ENCODE peak calls at places on chromosomes 13 and 19, in nine cellular contexts. U is tibial nerve, O is fibroblast of mammary gland, V is HFFc6, E is uterus, M is cardiac fibroblast, T is dorsolateral prefrontal cortex, Y is RWPE1, K is neural crest cell. Z is an unnamed sample.

GRCh38 chr13:80363890-80364503 is 23.1 kb upstream of the SPRY2 start:
- DNase-seq in U (no peak), O (peak; percentile 48), V (no peak), E (no peak), M (peak; percentile 61), T (no peak), Y (peak; percentile 24), K (no peak), Z (no peak)

GRCh38 chr13:87777395-87777794 is 106.2 kb downstream of the SLITRK5 start:
- DNase-seq in U (no peak), O (no peak), V (no peak), E (no peak), M (no peak), T (no peak), Y (no peak), K (no peak), Z (no peak)

GRCh38 chr13:99403458-99403971 is 96.3 kb upstream of the GPR183 start:
- DNase-seq in U (no peak), O (no peak), V (no peak), E (no peak), M (no peak), T (no peak), Y (no peak), K (no peak), Z (no peak)

GRCh38 chr19:10286803-10287737 is at the start of gene ICAM4:
- DNase-seq in U (no peak), O (no peak), V (no peak), E (peak; percentile 45), M (peak; percentile 75), T (no peak), Y (no peak), K (no peak), Z (no peak)

GRCh38 chr13:60139272-60139671 is 24.5 kb downstream of the DIAPH3 start:
- DNase-seq in U (no peak), O (no peak), V (peak; percentile 11), E (no peak), M (no peak), T (no peak), Y (no peak), K (no peak), Z (no peak)

GRCh38 chr19:34712606-34713261 is 21.3 kb upstream of the ZNF181 start:
- DNase-seq in U (no peak), O (peak; percentile 82), V (peak; percentile 71), E (peak; percentile 58), M (peak; percentile 89), T (no peak), Y (peak; percentile 64), K (peak; percentile 28), Z (peak; percentile 49)

GRCh38 chr19:4707956-4708650 is 15.5 kb downstream of the DPP9 start:
- DNase-seq in U (no peak), O (peak; percentile 85), V (peak; percentile 63), E (peak; percentile 53), M (peak; percentile 53), T (no peak), Y (no peak), K (no peak), Z (no peak)

GRCh38 chr19:33280351-33280921 is 21.9 kb downstream of the CEBPA start:
- DNase-seq in U (no peak), O (no peak), V (no peak), E (no peak), M (no peak), T (no peak), Y (no peak), K (no peak), Z (no peak)

GRCh38 chr13:41463823-41464602 is 6.7 kb downstream of the RGCC start:
- DNase-seq in U (no peak), O (no peak), V (no peak), E (no peak), M (no peak), T (no peak), Y (no peak), K (no peak), Z (no peak)

GRCh38 chr13:29771247-29771646 is 79.2 kb downstream of the UBL3 start:
- DNase-seq in U (no peak), O (peak; percentile 56), V (peak; percentile 37), E (no peak), M (peak; percentile 53), T (no peak), Y (no peak), K (no peak), Z (no peak)

GRCh38 chr13:99122171-99122570 is 78.5 kb upstream of the UBAC2 start:
- DNase-seq in U (no peak), O (no peak), V (no peak), E (no peak), M (no peak), T (no peak), Y (no peak), K (no peak), Z (no peak)

GRCh38 chr19:18173572-18174294 is at the start of gene IFI30:
- DNase-seq in U (peak; percentile 61), O (peak; percentile 25), V (no peak), E (peak; percentile 71), M (peak; percentile 55), T (no peak), Y (peak; percentile 80), K (no peak), Z (no peak)

GRCh38 chr19:56071151-56071550 is 49.9 kb downstream of the ZNF787 start:
- DNase-seq in U (no peak), O (no peak), V (no peak), E (no peak), M (no peak), T (no peak), Y (no peak), K (no peak), Z (no peak)

GRCh38 chr19:36423925-36424324 is 5.5 kb upstream of the ZFP82 start:
- DNase-seq in U (no peak), O (no peak), V (no peak), E (no peak), M (no peak), T (no peak), Y (no peak), K (no peak), Z (no peak)

GRCh38 chr13:109333893-109334651 is 452.3 kb downstream of the IRS2 start:
- DNase-seq in U (no peak), O (no peak), V (no peak), E (no peak), M (no peak), T (no peak), Y (no peak), K (no peak), Z (no peak)

GRCh38 chr13:35475960-35476943 is at the start of gene MAB21L1:
- DNase-seq in U (peak; percentile 46), O (peak; percentile 85), V (peak; percentile 91), E (no peak), M (peak; percentile 35), T (peak; percentile 53), Y (no peak), K (peak; percentile 34), Z (peak; percentile 88)

GRCh38 chr13:19153782-19154450 is 27.7 kb downstream of the TUBA3C start:
- DNase-seq in U (no peak), O (no peak), V (no peak), E (no peak), M (no peak), T (no peak), Y (no peak), K (no peak), Z (no peak)
- TF ChIP-seq CTCF in U (no peak), O (no peak), V (peak; percentile 16), E (no peak), M (no peak), T (no peak), Y (no peak), K (no peak), Z (no peak)

GRCh38 chr13:44243198-44243852 is 130.3 kb upstream of the SERP2 start:
- DNase-seq in U (no peak), O (peak; percentile 90), V (peak; percentile 3), E (peak; percentile 61), M (peak; percentile 74), T (peak; percentile 81), Y (peak; percentile 48), K (peak; percentile 9), Z (no peak)
- TF ChIP-seq CTCF in U (no peak), O (peak; percentile 56), V (peak; percentile 52), E (peak; percentile 23), M (peak; percentile 37), T (peak; percentile 52), Y (no peak), K (peak; percentile 40), Z (peak; percentile 27)

GRCh38 chr19:54178581-54179261 is 5.8 kb upstream of the TMC4 start:
- DNase-seq in U (no peak), O (no peak), V (no peak), E (no peak), M (no peak), T (no peak), Y (no peak), K (no peak), Z (no peak)

GRCh38 chr19:54180691-54181091 is 7.7 kb upstream of the TMC4 start:
- DNase-seq in U (no peak), O (no peak), V (no peak), E (no peak), M (no peak), T (no peak), Y (no peak), K (no peak), Z (no peak)

GRCh38 chr19:54179262-54179587 is 6.3 kb upstream of the TMC4 start:
- DNase-seq in U (no peak), O (no peak), V (no peak), E (no peak), M (no peak), T (no peak), Y (no peak), K (no peak), Z (no peak)

GRCh38 chr19:54183431-54183830 is 5.9 kb downstream of the MBOAT7 start:
- DNase-seq in U (no peak), O (no peak), V (no peak), E (no peak), M (no peak), T (no peak), Y (no peak), K (no peak), Z (no peak)

DNA sequence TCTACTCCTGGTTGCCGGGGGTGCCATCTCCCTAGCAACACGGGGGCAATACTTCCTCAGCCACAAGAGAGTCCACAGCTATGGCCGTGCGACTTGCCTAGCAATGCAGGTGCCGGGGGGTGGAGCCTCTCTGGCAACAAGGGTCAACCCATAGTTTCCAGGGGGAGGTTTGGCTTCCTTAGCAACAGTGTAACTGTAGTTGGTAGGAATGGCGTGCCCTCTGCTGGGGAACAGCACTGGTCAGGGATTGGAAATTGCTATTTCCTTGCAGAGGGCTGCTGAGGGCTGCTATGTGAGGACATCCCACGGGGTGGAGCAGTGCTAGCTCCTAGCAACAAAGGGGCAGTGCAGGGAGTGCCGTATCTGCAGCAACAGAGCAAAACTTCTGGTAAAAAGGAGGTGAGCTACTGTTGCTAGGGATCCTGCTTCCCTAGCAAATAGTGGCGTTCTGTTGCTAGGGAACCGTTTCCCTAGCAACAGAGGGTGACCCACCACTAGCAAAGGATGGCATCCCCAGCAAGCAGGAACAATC is 7.0 kb upstream of the TMC4 start:
- DNase-seq in U (no peak), O (peak; percentile 35), V (peak; percentile 62), E (no peak), M (peak; percentile 86), T (no peak), Y (no peak), K (peak; percentile 67), Z (no peak)
- TF ChIP-seq CTCF in U (no peak), O (peak; percentile 15), V (peak; percentile 45), E (no peak), M (peak; percentile 44), T (peak; percentile 42), Y (no peak), K (peak; percentile 61), Z (peak; percentile 5)

GRCh38 chr13:69178000-69178399 is 929.6 kb upstream of the ATXN8OS start:
- DNase-seq in U (no peak), O (no peak), V (no peak), E (no peak), M (no peak), T (no peak), Y (no peak), K (no peak), Z (no peak)

GRCh38 chr13:69180025-69180424 is 927.6 kb upstream of the ATXN8OS start:
- DNase-seq in U (no peak), O (no peak), V (no peak), E (no peak), M (no peak), T (no peak), Y (no peak), K (no peak), Z (no peak)
- TF ChIP-seq CTCF in U (no peak), O (no peak), V (no peak), E (no peak), M (no peak), T (no peak), Y (no peak), K (no peak), Z (no peak)